ENCODE peak calls at places on chromosome 18, in five cellular contexts. G is RWPE1, R is T follicular helper cell, K is astrocyte of the spinal cord, D is activated gamma-delta T cell treated with Interleukin-2 at 50 U/mL for 16 hours. P is an unnamed sample.

GRCh38 chr18:60020107-60020925 is 120.5 kb downstream of the PMAIP1 start:
- DNase-seq in G (no peak), R (no peak), K (peak; percentile 51), D (no peak), P (no peak)

GRCh38 chr18:59672125-59672769 is 25.0 kb downstream of the CCBE1 start:
- DNase-seq in R (no peak), D (no peak), G (no peak), K (peak; percentile 53), P (no peak)

GRCh38 chr18:77155031-77155430 is 22.4 kb upstream of the MBP start:
- DNase-seq in D (no peak), R (no peak), G (no peak), K (no peak), P (no peak)

GRCh38 chr18:13562494-13563029 is 163.8 kb downstream of the FAM210A start:
- DNase-seq in K (no peak), R (no peak), G (no peak), D (no peak), P (no peak)

GRCh38 chr18:46051731-46052461 is 20.2 kb downstream of the PSTPIP2 start:
- DNase-seq in K (peak; percentile 50), R (no peak), G (no peak), D (no peak), P (no peak)

GRCh38 chr18:79797518-79798345 is at the start of gene KCNG2:
- DNase-seq in G (peak; percentile 13), D (no peak), K (no peak), R (no peak), P (no peak)

GRCh38 chr18:13134551-13135401 is 83.8 kb upstream of the LDLRAD4 start:
- DNase-seq in K (no peak), D (no peak), R (no peak), G (no peak), P (no peak)

GRCh38 chr18:66708631-66709030 is 104.7 kb upstream of the CDH19 start:
- DNase-seq in D (no peak), R (no peak), K (no peak), G (no peak), P (no peak)

GRCh38 chr18:31566576-31567306 is 24.9 kb upstream of the TTR start:
- DNase-seq in K (no peak), D (no peak), R (no peak), G (no peak), P (no peak)

GRCh38 chr18:13281406-13281805 is 62.8 kb downstream of the LDLRAD4 start:
- DNase-seq in D (no peak), R (no peak), G (no peak), K (no peak), P (no peak)

GRCh38 chr18:7017013-7017412 is 100.6 kb downstream of the LAMA1 start:
- DNase-seq in D (no peak), R (no peak), G (no peak), K (no peak), P (no peak)

GRCh38 chr18:36519358-36519757 is 221.8 kb downstream of the FHOD3 start:
- DNase-seq in D (no peak), G (no peak), K (peak; percentile 60), R (no peak), P (no peak)

GRCh38 chr18:73407506-73407905 is 539.7 kb upstream of the NETO1 start:
- DNase-seq in D (no peak), G (no peak), K (peak; percentile 69), R (no peak), P (no peak)

GRCh38 chr18:49959176-49959575 is 145.8 kb upstream of the ACAA2 start:
- DNase-seq in K (no peak), R (no peak), G (no peak), D (peak; percentile 16), P (no peak)

GRCh38 chr18:68778280-68778875 is 19.5 kb upstream of the CCDC102B start:
- DNase-seq in K (no peak), D (no peak), G (no peak), R (no peak), P (peak; percentile 4)

GRCh38 chr18:961644-962355 is 57.1 kb downstream of the ADCYAP1 start:
- DNase-seq in D (peak; percentile 31), R (peak; percentile 10), K (peak; percentile 65), G (peak; percentile 30), P (peak; percentile 40)

GRCh38 chr18:42958353-42958752 is 157.1 kb downstream of the RIT2 start:
- DNase-seq in K (no peak), D (no peak), R (no peak), G (no peak), P (no peak)

GRCh38 chr18:77055429-77056310 is 76.9 kb downstream of the MBP start:
- DNase-seq in G (no peak), R (no peak), K (peak; percentile 39), D (no peak), P (no peak)